ENCODE peak calls at places on chromosomes 12 and 14, in eight cellular contexts. U, T, Y, W, S, N, H and P are unnamed samples.

GRCh38 chr14:28058012-28058296 is 708.6 kb upstream of the FOXG1 start:
- DNase-seq in U (peak; percentile 1), T (no peak), Y (no peak), W (no peak), S (no peak), N (no peak), H (no peak), P (no peak)

GRCh38 chr12:65280306-65280705 is 1.8 kb downstream of the MSRB3 start:
- DNase-seq in U (peak; percentile 46), T (no peak), Y (no peak), W (no peak), S (no peak), N (no peak), H (no peak), P (no peak)

GRCh38 chr12:119182701-119183493 is 4.2 kb downstream of the HSPB8 start:
- DNase-seq in U (peak; percentile 82), T (no peak), Y (no peak), W (no peak), S (no peak), N (no peak), H (no peak), P (no peak)

GRCh38 chr12:98355322-98355721 is 160.1 kb upstream of the TMPO start:
- DNase-seq in U (peak; percentile 25), T (peak; percentile 8), Y (no peak), W (no peak), S (no peak), N (no peak), H (no peak), P (no peak)

GRCh38 chr12:47509398-47509851 is 196.4 kb downstream of the RPAP3 start:
- DNase-seq in U (peak; percentile 87), T (peak; percentile 70), Y (no peak), W (no peak), S (no peak), N (peak; percentile 10), H (no peak), P (no peak)

GRCh38 chr14:96805906-96806305 is 8.7 kb downstream of the VRK1 start:
- DNase-seq in U (no peak), T (no peak), Y (no peak), W (no peak), S (no peak), N (no peak), H (no peak), P (no peak)

GRCh38 chr12:23987032-23987431 is 37.6 kb upstream of the SOX5 start:
- DNase-seq in U (no peak), T (no peak), Y (no peak), W (no peak), S (no peak), N (no peak), H (no peak), P (no peak)

GRCh38 chr12:88336071-88336768 is 194.1 kb downstream of the TMTC3 start:
- DNase-seq in U (no peak), T (peak; percentile 80), Y (no peak), W (no peak), S (no peak), N (peak; percentile 42), H (no peak), P (no peak)

GRCh38 chr12:50637870-50638481 is 125.9 kb upstream of the ATF1 start:
- DNase-seq in U (peak; percentile 79), T (peak; percentile 65), Y (no peak), W (no peak), S (no peak), N (peak; percentile 61), H (no peak), P (peak; percentile 68)

GRCh38 chr14:95238674-95239313 is 80.9 kb downstream of the CLMN start:
- DNase-seq in U (no peak), T (no peak), Y (no peak), W (no peak), S (no peak), N (no peak), H (no peak), P (no peak)

GRCh38 chr14:77804592-77804991 is 4.7 kb downstream of the ADCK1 start:
- DNase-seq in U (peak; percentile 33), T (peak; percentile 13), Y (no peak), W (no peak), S (no peak), N (no peak), H (no peak), P (peak; percentile 40)

GRCh38 chr12:104503191-104503590 is 46.4 kb downstream of the CHST11 start:
- DNase-seq in U (no peak), T (no peak), Y (no peak), W (no peak), S (no peak), N (no peak), H (no peak), P (no peak)

GRCh38 chr12:26251600-26251999 is 56.2 kb downstream of the SSPN start:
- DNase-seq in U (peak; percentile 99), T (no peak), Y (no peak), W (no peak), S (no peak), N (no peak), H (no peak), P (no peak)

GRCh38 chr12:80684077-80684495 is 23.3 kb upstream of the MYF6 start:
- DNase-seq in U (no peak), T (no peak), Y (no peak), W (no peak), S (no peak), N (peak; percentile 8), H (no peak), P (no peak)

GRCh38 chr14:61573748-61574513 is 121.4 kb upstream of the HIF1A start:
- DNase-seq in U (peak; percentile 78), T (peak; percentile 74), Y (no peak), W (no peak), S (no peak), N (no peak), H (no peak), P (no peak)

GRCh38 chr12:117130806-117131205 is 31.6 kb upstream of the TESC start:
- DNase-seq in U (no peak), T (no peak), Y (no peak), W (no peak), S (no peak), N (no peak), H (no peak), P (no peak)

GRCh38 chr12:117129391-117129790 is 30.2 kb upstream of the TESC start:
- DNase-seq in U (no peak), T (no peak), Y (no peak), W (no peak), S (no peak), N (no peak), H (no peak), P (no peak)

GRCh38 chr12:117139025-117139717 is 40.0 kb upstream of the TESC start:
- DNase-seq in U (no peak), T (no peak), Y (no peak), W (no peak), S (no peak), N (no peak), H (no peak), P (no peak)

GRCh38 chr12:117134721-117135120 is 35.5 kb upstream of the TESC start:
- DNase-seq in U (no peak), T (no peak), Y (no peak), W (no peak), S (no peak), N (no peak), H (no peak), P (no peak)

GRCh38 chr12:117134059-117134458 is 34.8 kb upstream of the TESC start:
- DNase-seq in U (no peak), T (peak; percentile 62), Y (no peak), W (no peak), S (no peak), N (no peak), H (no peak), P (no peak)
- H3K4me3 ChIP-seq in U (no peak overlapping the region), T (no peak overlapping the region), Y (no peak overlapping the region), W (no peak overlapping the region), S (no peak overlapping the region), N (no peak overlapping the region), H (no peak overlapping the region), P (no peak overlapping the region)

DNA sequence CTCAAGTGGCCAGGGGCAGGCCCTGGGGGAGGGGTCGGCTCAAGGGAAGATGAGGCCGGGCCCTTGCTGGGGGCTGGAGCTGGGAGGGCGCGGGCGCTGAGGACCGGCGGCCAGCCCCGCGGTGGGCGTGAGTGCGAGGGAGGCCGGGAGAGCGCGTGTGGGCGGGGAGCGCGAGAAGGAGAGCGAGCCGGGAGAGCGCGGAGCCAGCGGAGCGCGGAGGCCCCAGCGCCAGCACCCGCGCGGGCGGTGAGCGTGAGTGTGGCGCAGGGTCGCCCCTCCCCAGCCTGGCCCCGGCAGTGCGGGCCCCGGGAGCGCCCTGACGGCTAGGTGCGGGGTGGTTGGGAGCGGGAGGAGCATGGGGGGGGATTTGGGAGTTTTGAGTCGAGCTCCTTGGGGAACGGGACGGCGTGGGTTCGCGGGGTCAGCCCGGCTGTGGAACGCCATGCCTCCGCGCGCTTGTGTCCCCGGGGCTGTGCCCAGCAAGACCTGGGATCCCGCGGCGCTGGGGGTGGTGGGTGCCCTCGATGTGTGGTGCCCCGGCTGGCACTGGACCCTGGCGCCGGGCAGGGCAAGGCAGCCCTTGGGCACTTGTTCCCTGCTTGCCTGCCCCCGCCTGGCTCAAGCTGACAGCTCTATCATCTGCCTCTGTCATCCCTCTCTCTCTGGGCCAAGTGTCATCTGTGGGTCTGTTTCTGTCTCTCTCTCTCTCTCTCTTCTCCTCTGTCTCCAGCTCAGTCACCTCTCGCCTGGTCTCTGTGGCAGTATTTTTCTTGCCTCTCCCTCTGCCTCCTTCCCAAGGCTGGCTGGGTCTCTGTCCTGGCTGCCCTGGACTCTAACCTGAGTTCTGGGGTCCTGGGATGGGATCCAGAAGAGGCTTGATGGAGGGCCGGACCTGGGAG is at the start of gene LBHD2:
- DNase-seq in U (peak; percentile 19), T (peak; percentile 45), Y (peak; percentile 54), W (peak; percentile 39), S (no peak), N (no peak), H (no peak), P (no peak)
- H3K4me3 ChIP-seq in U (peak within 1 kb of the TSS; percentile 25), T (no peak within 1 kb of the TSS), Y (no peak within 1 kb of the TSS), W (no peak within 1 kb of the TSS), S (no peak within 1 kb of the TSS), N (no peak within 1 kb of the TSS), H (peak within 1 kb of the TSS; percentile 33), P (no peak within 1 kb of the TSS)

GRCh38 chr12:39070775-39071174 is 165.4 kb upstream of the CPNE8 start:
- DNase-seq in U (no peak), T (no peak), Y (no peak), W (no peak), S (no peak), N (no peak), H (no peak), P (no peak)
- H3K4me3 ChIP-seq in U (no peak overlapping the region), T (no peak overlapping the region), Y (no peak overlapping the region), W (no peak overlapping the region), S (no peak overlapping the region), N (no peak overlapping the region), H (no peak overlapping the region), P (no peak overlapping the region)

DNA sequence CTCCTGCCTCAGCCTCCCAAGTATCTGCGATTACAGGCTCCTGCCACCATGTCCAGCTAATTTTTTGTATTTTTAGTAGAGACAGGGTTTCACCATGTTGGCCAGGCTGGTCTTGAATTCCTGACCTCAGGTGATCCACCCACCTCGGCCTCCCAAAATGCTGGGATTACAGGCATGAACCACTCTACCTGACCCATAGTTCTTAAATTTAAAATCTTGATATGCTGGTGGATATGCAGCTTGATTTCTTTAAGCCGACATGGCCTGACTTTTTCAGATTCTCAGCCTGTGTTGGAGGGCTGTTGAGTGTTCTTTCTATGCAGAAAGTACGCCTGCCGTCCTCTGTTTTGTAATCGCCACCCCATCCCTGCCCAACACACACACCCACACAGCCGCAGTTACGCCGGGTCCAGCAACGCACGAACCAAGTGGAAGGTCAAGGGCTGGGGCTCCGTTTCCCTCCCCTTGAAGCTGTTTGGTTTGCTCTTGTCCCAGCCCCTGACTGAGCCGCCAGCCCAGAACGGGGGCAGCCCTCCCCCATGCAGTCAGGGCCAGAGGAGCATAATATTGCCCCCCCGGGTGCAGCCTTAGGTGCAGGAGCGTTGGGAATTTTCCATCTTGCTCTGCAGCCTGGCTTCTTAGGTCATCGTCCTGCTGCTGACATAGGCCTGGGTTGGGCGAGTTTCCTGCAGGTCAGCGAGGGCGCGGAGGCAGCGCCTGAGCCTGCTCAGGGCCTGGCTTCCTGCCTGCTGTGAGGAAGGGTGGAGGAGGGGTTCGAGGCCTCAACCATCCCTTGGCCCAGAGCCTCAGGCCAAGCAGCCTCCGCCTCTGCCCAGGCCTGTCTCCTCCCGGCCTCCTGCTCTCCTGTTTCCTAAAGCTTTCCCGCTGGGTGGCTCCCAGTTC is 44.2 kb downstream of the PSMA6 start:
- DNase-seq in U (peak; percentile 92), T (peak; percentile 80), Y (peak; percentile 96), W (peak; percentile 94), S (no peak), N (peak; percentile 32), H (peak; percentile 92), P (no peak)
- H3K4me3 ChIP-seq in U (no peak overlapping the region), T (no peak overlapping the region), Y (no peak overlapping the region), W (peak overlapping the region; percentile 15), S (no peak overlapping the region), N (no peak overlapping the region), H (no peak overlapping the region), P (no peak overlapping the region)